ENCODE peak calls at places on chromosome 10, in six cellular contexts. U is NCI-H1048, Z is GM04504, S is body of pancreas, D is EH, M is T-helper 9 cell. B is an unnamed sample.

GRCh38 chr10:35025916-35026315 is 64.2 kb downstream of the CUL2 start:
- DNase-seq in S (no peak), M (no peak), D (peak; percentile 51), U (no peak), Z (no peak), B (no peak)

GRCh38 chr10:33126118-33126517 is 168.1 kb upstream of the ITGB1 start:
- DNase-seq in M (no peak), Z (no peak), D (peak; percentile 56), S (no peak), U (no peak), B (no peak)

GRCh38 chr10:1645896-1646295 is 91.4 kb downstream of the ADARB2 start:
- DNase-seq in S (no peak), D (no peak), Z (no peak), U (no peak), M (no peak), B (no peak)

GRCh38 chr10:84375011-84375410 is 46.6 kb downstream of the CCSER2 start:
- DNase-seq in S (peak; percentile 44), M (peak; percentile 4), Z (no peak), U (peak; percentile 9), D (peak; percentile 64), B (peak; percentile 55)

GRCh38 chr10:69869291-69869841 is 67.7 kb downstream of the COL13A1 start:
- DNase-seq in M (no peak), U (no peak), D (peak; percentile 69), Z (peak; percentile 70), S (peak; percentile 24), B (no peak)

GRCh38 chr10:9009505-9009904 is 955.0 kb downstream of the GATA3 start:
- DNase-seq in S (no peak), M (no peak), U (no peak), Z (no peak), D (peak; percentile 12), B (peak; percentile 3)

GRCh38 chr10:126702181-126702580 is 31.7 kb upstream of the C10orf90 start:
- DNase-seq in S (no peak), U (no peak), D (no peak), M (no peak), Z (no peak), B (no peak)

GRCh38 chr10:71081229-71081560 is 131.2 kb upstream of the UNC5B start:
- DNase-seq in S (no peak), M (no peak), Z (no peak), U (no peak), D (no peak), B (no peak)

GRCh38 chr10:79025113-79025832 is 43.5 kb upstream of the ZMIZ1 start:
- DNase-seq in D (no peak), M (no peak), S (peak; percentile 52), Z (no peak), U (no peak), B (no peak)

GRCh38 chr10:102401735-102402511 is 6.4 kb downstream of the NFKB2 start:
- DNase-seq in U (no peak), M (no peak), S (no peak), D (peak; percentile 65), Z (no peak), B (peak; percentile 91)

GRCh38 chr10:91034042-91034441 is 113.2 kb upstream of the ANKRD1 start:
- DNase-seq in D (no peak), S (no peak), M (no peak), Z (no peak), U (no peak), B (no peak)

GRCh38 chr10:95560288-95561199 is 627 bp downstream of the SORBS1 start:
- DNase-seq in Z (no peak), S (peak; percentile 62), M (peak; percentile 48), D (peak; percentile 55), U (no peak), B (no peak)

GRCh38 chr10:63522129-63522687 is 1.0 kb downstream of the REEP3 start:
- DNase-seq in D (no peak), U (no peak), Z (no peak), S (no peak), M (no peak), B (no peak)

GRCh38 chr10:128064615-128065580 is 61.3 kb downstream of the MKI67 start:
- DNase-seq in S (no peak), D (peak; percentile 26), M (peak; percentile 60), U (no peak), Z (peak; percentile 76), B (peak; percentile 92)

GRCh38 chr10:88254091-88254490 is 329.0 kb downstream of the RNLS start:
- DNase-seq in U (no peak), D (peak; percentile 89), S (peak; percentile 48), Z (peak; percentile 54), M (no peak), B (no peak)

GRCh38 chr10:97534746-97535367 is 36.1 kb downstream of the UBTD1 start:
- DNase-seq in M (no peak), U (no peak), S (no peak), Z (no peak), D (peak; percentile 46), B (peak; percentile 56)